ENCODE peak calls at places on chromosomes 4 and X, in five cellular contexts. One of them, this sample, is unnamed.

GRCh38 chr4:138727704-138728103 is 287.9 kb upstream of the NOCT start:
- DNase-seq in breast epithelium: no peak
- DNase-seq in hepatocyte: no peak
- DNase-seq in tibial artery: no peak
- DNase-seq in right atrium auricular region: no peak
- DNase-seq in this sample: no peak

GRCh38 chr4:84957509-84958420 is 8.7 kb downstream of the WDFY3 start:
- DNase-seq in hepatocyte: no peak
- DNase-seq in breast epithelium: no peak
- DNase-seq in right atrium auricular region: no peak
- DNase-seq in tibial artery: no peak
- DNase-seq in this sample: peak; percentile 70

GRCh38 chr4:110614173-110614948 is 8.5 kb downstream of the PITX2 start:
- DNase-seq in breast epithelium: no peak
- DNase-seq in right atrium auricular region: no peak
- DNase-seq in tibial artery: no peak
- DNase-seq in hepatocyte: no peak
- DNase-seq in this sample: no peak

GRCh38 chr4:139857021-139857420 is 191.4 kb downstream of the MGST2 start:
- DNase-seq in right atrium auricular region: no peak
- DNase-seq in breast epithelium: no peak
- DNase-seq in tibial artery: no peak
- DNase-seq in hepatocyte: peak; percentile 26
- DNase-seq in this sample: no peak

GRCh38 chr4:148376151-148376550 is 66.1 kb downstream of the NR3C2 start:
- DNase-seq in tibial artery: peak; percentile 34
- DNase-seq in right atrium auricular region: peak; percentile 62
- DNase-seq in hepatocyte: peak; percentile 40
- DNase-seq in breast epithelium: peak; percentile 37
- DNase-seq in this sample: peak; percentile 29

GRCh38 chr4:74640111-74640903 is 154.0 kb downstream of the BTC start:
- DNase-seq in breast epithelium: no peak
- DNase-seq in hepatocyte: no peak
- DNase-seq in right atrium auricular region: no peak
- DNase-seq in tibial artery: no peak
- DNase-seq in this sample: peak; percentile 50

GRCh38 chr4:170691168-170691567 is 601.4 kb upstream of the AADAT start:
- DNase-seq in tibial artery: no peak
- DNase-seq in hepatocyte: no peak
- DNase-seq in right atrium auricular region: no peak
- DNase-seq in breast epithelium: no peak
- DNase-seq in this sample: no peak

GRCh38 chr4:71366776-71367175 is 28.0 kb downstream of the SLC4A4 start:
- DNase-seq in hepatocyte: no peak
- DNase-seq in tibial artery: no peak
- DNase-seq in breast epithelium: no peak
- DNase-seq in right atrium auricular region: no peak
- DNase-seq in this sample: no peak

GRCh38 chrX:70554523-70554922 is 109.9 kb downstream of the DLG3 start:
- DNase-seq in tibial artery: no peak
- DNase-seq in right atrium auricular region: no peak
- DNase-seq in hepatocyte: no peak
- DNase-seq in breast epithelium: no peak
- DNase-seq in this sample: no peak

GRCh38 chrX:19956923-19957322 is 33.9 kb downstream of the BCLAF3 start:
- DNase-seq in hepatocyte: no peak
- DNase-seq in tibial artery: peak; percentile 20
- DNase-seq in breast epithelium: no peak
- DNase-seq in right atrium auricular region: no peak
- DNase-seq in this sample: no peak

GRCh38 chr4:7792616-7793015 is 147.0 kb downstream of the AFAP1 start:
- DNase-seq in hepatocyte: no peak
- DNase-seq in right atrium auricular region: no peak
- DNase-seq in breast epithelium: no peak
- DNase-seq in tibial artery: no peak
- DNase-seq in this sample: no peak

GRCh38 chr4:67909910-67910905 is 26.4 kb upstream of the TMPRSS11D start:
- DNase-seq in tibial artery: no peak
- DNase-seq in breast epithelium: no peak
- DNase-seq in right atrium auricular region: no peak
- DNase-seq in hepatocyte: no peak
- DNase-seq in this sample: no peak

GRCh38 chr4:96099031-96099430 is 259.1 kb downstream of the PDHA2 start:
- DNase-seq in tibial artery: no peak
- DNase-seq in right atrium auricular region: no peak
- DNase-seq in breast epithelium: no peak
- DNase-seq in hepatocyte: no peak
- DNase-seq in this sample: no peak

GRCh38 chr4:152187693-152188092 is 348.2 kb downstream of the FBXW7 start:
- DNase-seq in right atrium auricular region: no peak
- DNase-seq in breast epithelium: no peak
- DNase-seq in hepatocyte: no peak
- DNase-seq in tibial artery: no peak
- DNase-seq in this sample: no peak

GRCh38 chr4:107616838-107617389 is 103.1 kb downstream of the PAPSS1 start:
- DNase-seq in right atrium auricular region: no peak
- DNase-seq in hepatocyte: peak; percentile 19
- DNase-seq in breast epithelium: no peak
- DNase-seq in tibial artery: no peak
- DNase-seq in this sample: no peak

GRCh38 chrX:103488332-103488731 is 31.0 kb downstream of the RAB40A start:
- DNase-seq in breast epithelium: no peak
- DNase-seq in right atrium auricular region: no peak
- DNase-seq in hepatocyte: no peak
- DNase-seq in tibial artery: no peak
- DNase-seq in this sample: no peak

GRCh38 chrX:71154641-71155040 is 10.0 kb downstream of the NLGN3 start:
- DNase-seq in right atrium auricular region: no peak
- DNase-seq in breast epithelium: no peak
- DNase-seq in tibial artery: no peak
- DNase-seq in hepatocyte: no peak
- DNase-seq in this sample: no peak

GRCh38 chr4:96729641-96730040 is 889.7 kb downstream of the PDHA2 start:
- DNase-seq in breast epithelium: no peak
- DNase-seq in right atrium auricular region: no peak
- DNase-seq in tibial artery: no peak
- DNase-seq in hepatocyte: no peak
- DNase-seq in this sample: no peak

GRCh38 chrX:48573690-48574269 is 504 bp upstream of the RBM3 start:
- DNase-seq in hepatocyte: peak; percentile 28
- DNase-seq in tibial artery: peak; percentile 36
- DNase-seq in breast epithelium: peak; percentile 28
- DNase-seq in right atrium auricular region: peak; percentile 68
- DNase-seq in this sample: no peak

GRCh38 chr4:189396435-189396834 is 544.2 kb upstream of the FRG1 start:
- DNase-seq in breast epithelium: no peak
- DNase-seq in hepatocyte: no peak
- DNase-seq in tibial artery: no peak
- DNase-seq in right atrium auricular region: no peak
- DNase-seq in this sample: no peak

GRCh38 chrX:79161655-79162054 is 17.2 kb downstream of the GPR174 start:
- DNase-seq in breast epithelium: no peak
- DNase-seq in right atrium auricular region: no peak
- DNase-seq in hepatocyte: no peak
- DNase-seq in tibial artery: no peak
- DNase-seq in this sample: no peak

GRCh38 chrX:113651306-113651705 is 810.7 kb upstream of the AMOT start:
- DNase-seq in breast epithelium: no peak
- DNase-seq in right atrium auricular region: no peak
- DNase-seq in hepatocyte: no peak
- DNase-seq in tibial artery: no peak
- DNase-seq in this sample: no peak

DNA sequence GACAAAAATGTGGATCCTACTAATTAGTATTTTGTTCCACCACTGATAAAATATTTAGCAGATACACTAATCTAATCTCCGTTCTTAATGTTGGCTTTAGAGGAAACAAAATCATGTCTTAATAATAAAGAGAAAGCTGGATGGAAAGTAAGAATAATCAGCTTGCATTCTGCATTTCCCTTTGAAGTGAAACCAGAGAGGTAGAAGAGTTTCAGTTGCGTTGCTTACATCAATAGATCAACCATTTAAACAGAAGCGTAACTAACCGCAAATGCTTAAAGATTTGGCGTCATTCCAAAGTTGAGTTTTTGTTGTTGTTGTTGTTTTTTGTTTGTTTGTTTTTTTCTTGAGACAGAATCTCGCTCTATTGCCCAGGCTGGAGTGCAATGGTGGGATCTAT is 168.9 kb downstream of the TRIML1 start:
- DNase-seq in right atrium auricular region: no peak
- DNase-seq in tibial artery: no peak
- DNase-seq in breast epithelium: no peak
- DNase-seq in hepatocyte: no peak
- DNase-seq in this sample: no peak
- H3K27me3 ChIP-seq in right atrium auricular region: no peaks in the 10 kb centered on the region
- H3K27me3 ChIP-seq in tibial artery: no peaks in the 10 kb centered on the region
- H3K27me3 ChIP-seq in breast epithelium: no peaks in the 10 kb centered on the region
- H3K27me3 ChIP-seq in hepatocyte: no peaks in the 10 kb centered on the region
- H3K27me3 ChIP-seq in this sample: no peaks in the 10 kb centered on the region

GRCh38 chr4:56102581-56102980 is 153.8 kb downstream of the CEP135 start:
- DNase-seq in right atrium auricular region: no peak
- DNase-seq in tibial artery: no peak
- DNase-seq in hepatocyte: no peak
- DNase-seq in breast epithelium: no peak
- DNase-seq in this sample: no peak
- H3K4me3 ChIP-seq in right atrium auricular region: no peak overlapping the region
- H3K4me3 ChIP-seq in tibial artery: no peak overlapping the region
- H3K4me3 ChIP-seq in hepatocyte: no peak overlapping the region
- H3K4me3 ChIP-seq in breast epithelium: no peak overlapping the region
- H3K4me3 ChIP-seq in this sample: no peak overlapping the region

GRCh38 chr4:16082424-16083216 is 1.2 kb downstream of the PROM1 start:
- DNase-seq in tibial artery: no peak
- DNase-seq in hepatocyte: peak; percentile 73
- DNase-seq in breast epithelium: no peak
- DNase-seq in right atrium auricular region: no peak
- DNase-seq in this sample: no peak

GRCh38 chr4:16083217-16084191 is at the start of gene PROM1:
- DNase-seq in tibial artery: no peak
- DNase-seq in right atrium auricular region: no peak
- DNase-seq in breast epithelium: peak; percentile 53
- DNase-seq in hepatocyte: peak; percentile 57
- DNase-seq in this sample: no peak

GRCh38 chr4:16089156-16089555 is 5.3 kb upstream of the PROM1 start:
- DNase-seq in tibial artery: no peak
- DNase-seq in hepatocyte: no peak
- DNase-seq in breast epithelium: no peak
- DNase-seq in right atrium auricular region: no peak
- DNase-seq in this sample: no peak

GRCh38 chr4:16082038-16082423 is 1.8 kb downstream of the PROM1 start:
- DNase-seq in breast epithelium: no peak
- DNase-seq in right atrium auricular region: no peak
- DNase-seq in tibial artery: no peak
- DNase-seq in hepatocyte: no peak
- DNase-seq in this sample: no peak

GRCh38 chr4:16085822-16086221 is 2.0 kb upstream of the PROM1 start:
- DNase-seq in breast epithelium: no peak
- DNase-seq in right atrium auricular region: no peak
- DNase-seq in hepatocyte: no peak
- DNase-seq in tibial artery: no peak
- DNase-seq in this sample: no peak
- H3K27me3 ChIP-seq in breast epithelium: peaks cover 11% of the 10 kb centered on the region
- H3K27me3 ChIP-seq in right atrium auricular region: no peaks in the 10 kb centered on the region
- H3K27me3 ChIP-seq in hepatocyte: peaks cover 51% of the 10 kb centered on the region
- H3K27me3 ChIP-seq in tibial artery: peaks cover 11% of the 10 kb centered on the region
- H3K27me3 ChIP-seq in this sample: peaks cover 15% of the 10 kb centered on the region

GRCh38 chr4:17807446-17807845 is 3.1 kb downstream of the DCAF16 start:
- DNase-seq in right atrium auricular region: no peak
- DNase-seq in tibial artery: no peak
- DNase-seq in hepatocyte: no peak
- DNase-seq in breast epithelium: no peak
- DNase-seq in this sample: no peak
- H3K4me3 ChIP-seq in right atrium auricular region: no peak overlapping the region
- H3K4me3 ChIP-seq in tibial artery: peak overlapping the region; percentile 12
- H3K4me3 ChIP-seq in hepatocyte: peak overlapping the region; percentile 7
- H3K4me3 ChIP-seq in breast epithelium: no peak overlapping the region
- H3K4me3 ChIP-seq in this sample: peak overlapping the region; percentile 13

GRCh38 chrX:107755721-107756120 is 19.9 kb downstream of the TSC22D3 start:
- DNase-seq in right atrium auricular region: no peak
- DNase-seq in breast epithelium: no peak
- DNase-seq in hepatocyte: no peak
- DNase-seq in tibial artery: no peak
- DNase-seq in this sample: no peak

GRCh38 chrX:107760304-107761077 is 15.1 kb downstream of the TSC22D3 start:
- DNase-seq in right atrium auricular region: no peak
- DNase-seq in breast epithelium: no peak
- DNase-seq in tibial artery: no peak
- DNase-seq in hepatocyte: no peak
- DNase-seq in this sample: no peak

GRCh38 chrX:107753186-107753585 is 22.4 kb downstream of the TSC22D3 start:
- DNase-seq in right atrium auricular region: no peak
- DNase-seq in tibial artery: no peak
- DNase-seq in breast epithelium: no peak
- DNase-seq in hepatocyte: no peak
- DNase-seq in this sample: no peak

GRCh38 chrX:107763647-107764046 is 11.9 kb downstream of the TSC22D3 start:
- DNase-seq in tibial artery: no peak
- DNase-seq in breast epithelium: no peak
- DNase-seq in right atrium auricular region: no peak
- DNase-seq in hepatocyte: no peak
- DNase-seq in this sample: no peak

DNA sequence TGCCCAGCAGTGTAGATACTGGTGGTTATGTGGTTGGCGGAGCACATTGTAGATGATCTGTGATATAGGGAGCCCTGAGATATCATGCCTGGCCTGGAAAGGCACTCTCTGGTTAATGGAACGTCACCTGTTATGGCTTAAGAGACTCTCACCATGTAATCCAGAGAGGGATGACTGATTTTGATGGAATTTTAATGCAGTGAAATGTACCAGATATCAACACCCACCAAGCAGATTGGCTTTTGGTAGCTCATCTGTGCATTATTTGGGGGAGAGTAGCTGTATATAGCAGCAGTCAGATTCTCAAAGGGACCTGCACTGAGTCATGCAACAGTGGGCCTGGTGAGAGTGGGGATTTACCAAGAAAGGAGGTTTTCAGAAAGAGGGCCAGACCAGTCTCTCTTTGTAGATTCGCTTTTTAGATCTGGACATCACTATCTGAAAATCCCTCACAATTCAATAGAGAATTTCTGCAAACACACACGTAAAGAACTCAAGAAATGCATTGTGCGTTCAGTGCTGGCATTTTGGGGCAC is 17.3 kb downstream of the TSC22D3 start:
- DNase-seq in tibial artery: no peak
- DNase-seq in right atrium auricular region: no peak
- DNase-seq in hepatocyte: no peak
- DNase-seq in breast epithelium: no peak
- DNase-seq in this sample: no peak
- H3K27me3 ChIP-seq in tibial artery: no peaks in the 10 kb centered on the region
- H3K27me3 ChIP-seq in right atrium auricular region: no peaks in the 10 kb centered on the region
- H3K27me3 ChIP-seq in hepatocyte: no peaks in the 10 kb centered on the region
- H3K27me3 ChIP-seq in breast epithelium: peaks cover 69% of the 10 kb centered on the region
- H3K27me3 ChIP-seq in this sample: no peaks in the 10 kb centered on the region

GRCh38 chr4:115121351-115122043 is 8.1 kb upstream of the NDST4 start:
- DNase-seq in right atrium auricular region: no peak
- DNase-seq in breast epithelium: no peak
- DNase-seq in tibial artery: no peak
- DNase-seq in hepatocyte: no peak
- DNase-seq in this sample: no peak

GRCh38 chr4:115119804-115120352 is 6.5 kb upstream of the NDST4 start:
- DNase-seq in right atrium auricular region: no peak
- DNase-seq in tibial artery: no peak
- DNase-seq in breast epithelium: no peak
- DNase-seq in hepatocyte: no peak
- DNase-seq in this sample: no peak
- H3K4me3 ChIP-seq in right atrium auricular region: no peak overlapping the region
- H3K4me3 ChIP-seq in tibial artery: no peak overlapping the region
- H3K4me3 ChIP-seq in breast epithelium: no peak overlapping the region
- H3K4me3 ChIP-seq in hepatocyte: no peak overlapping the region
- H3K4me3 ChIP-seq in this sample: no peak overlapping the region